ENCODE peak calls at places on chromosomes 16 and 17, in nine cellular contexts. One of them, this sample, is unnamed. For H3K4me1, the result is how much of the 10 kb centered on the place peaks cover.

GRCh38 chr17:7114875-7115614 is 423 bp upstream of the ASGR2 start:
- DNase-seq in sigmoid colon: no peak
- DNase-seq in iPS DF 6.9: no peak
- DNase-seq in neuronal stem cell: no peak
- DNase-seq in heart left ventricle: peak
- DNase-seq in cardiac muscle cell: peak
- DNase-seq in CD8-positive, alpha-beta memory T cell: no peak
- DNase-seq in GM23338: no peak
- DNase-seq in adrenal gland: no peak
- DNase-seq in this sample: peak

GRCh38 chr17:48002920-48003685 is 32.2 kb downstream of the CDK5RAP3 start:
- DNase-seq in sigmoid colon: no peak
- DNase-seq in iPS DF 6.9: no peak
- DNase-seq in neuronal stem cell: no peak
- DNase-seq in heart left ventricle: peak
- DNase-seq in cardiac muscle cell: no peak
- DNase-seq in CD8-positive, alpha-beta memory T cell: no peak
- DNase-seq in GM23338: peak
- DNase-seq in adrenal gland: no peak
- DNase-seq in this sample: no peak

GRCh38 chr16:4477966-4478365 is 1.8 kb downstream of the HMOX2 start:
- DNase-seq in sigmoid colon: no peak
- DNase-seq in iPS DF 6.9: no peak
- DNase-seq in neuronal stem cell: no peak
- DNase-seq in heart left ventricle: no peak
- DNase-seq in cardiac muscle cell: peak
- DNase-seq in CD8-positive, alpha-beta memory T cell: no peak
- DNase-seq in GM23338: peak
- DNase-seq in adrenal gland: no peak
- DNase-seq in this sample: no peak

GRCh38 chr17:74531231-74531761 is at the start of gene CD300LB:
- DNase-seq in sigmoid colon: peak
- DNase-seq in iPS DF 6.9: no peak
- DNase-seq in neuronal stem cell: no peak
- DNase-seq in heart left ventricle: no peak
- DNase-seq in cardiac muscle cell: no peak
- DNase-seq in CD8-positive, alpha-beta memory T cell: no peak
- DNase-seq in GM23338: no peak
- DNase-seq in adrenal gland: peak
- DNase-seq in this sample: no peak

GRCh38 chr17:808003-808294 is 25.8 kb downstream of the MRM3 start:
- DNase-seq in sigmoid colon: no peak
- DNase-seq in iPS DF 6.9: no peak
- DNase-seq in neuronal stem cell: no peak
- DNase-seq in heart left ventricle: no peak
- DNase-seq in cardiac muscle cell: no peak
- DNase-seq in CD8-positive, alpha-beta memory T cell: no peak
- DNase-seq in GM23338: no peak
- DNase-seq in adrenal gland: no peak
- DNase-seq in this sample: no peak

GRCh38 chr16:70804153-70804728 is 3.3 kb upstream of the VAC14 start:
- DNase-seq in sigmoid colon: no peak
- DNase-seq in iPS DF 6.9: no peak
- DNase-seq in neuronal stem cell: no peak
- DNase-seq in heart left ventricle: no peak
- DNase-seq in cardiac muscle cell: peak
- DNase-seq in CD8-positive, alpha-beta memory T cell: no peak
- DNase-seq in GM23338: no peak
- DNase-seq in adrenal gland: no peak
- DNase-seq in this sample: no peak

GRCh38 chr16:78607465-78607864 is 508.0 kb downstream of the WWOX start:
- DNase-seq in sigmoid colon: no peak
- DNase-seq in iPS DF 6.9: no peak
- DNase-seq in neuronal stem cell: no peak
- DNase-seq in heart left ventricle: no peak
- DNase-seq in cardiac muscle cell: peak
- DNase-seq in CD8-positive, alpha-beta memory T cell: no peak
- DNase-seq in GM23338: no peak
- DNase-seq in adrenal gland: no peak
- DNase-seq in this sample: no peak

GRCh38 chr17:55426851-55427586 is 5.4 kb upstream of the MMD start:
- DNase-seq in sigmoid colon: no peak
- DNase-seq in iPS DF 6.9: no peak
- DNase-seq in neuronal stem cell: no peak
- DNase-seq in heart left ventricle: no peak
- DNase-seq in cardiac muscle cell: peak
- DNase-seq in CD8-positive, alpha-beta memory T cell: no peak
- DNase-seq in GM23338: no peak
- DNase-seq in adrenal gland: no peak
- DNase-seq in this sample: no peak

GRCh38 chr16:81401035-81401950 is 43.3 kb upstream of the CMIP start:
- DNase-seq in sigmoid colon: peak
- DNase-seq in iPS DF 6.9: no peak
- DNase-seq in neuronal stem cell: no peak
- DNase-seq in heart left ventricle: no peak
- DNase-seq in cardiac muscle cell: peak
- DNase-seq in CD8-positive, alpha-beta memory T cell: no peak
- DNase-seq in GM23338: no peak
- DNase-seq in adrenal gland: peak
- DNase-seq in this sample: no peak

GRCh38 chr17:32475258-32475657 is 11.5 kb upstream of the CDK5R1 start:
- DNase-seq in sigmoid colon: no peak
- DNase-seq in iPS DF 6.9: no peak
- DNase-seq in neuronal stem cell: no peak
- DNase-seq in heart left ventricle: no peak
- DNase-seq in cardiac muscle cell: no peak
- DNase-seq in CD8-positive, alpha-beta memory T cell: no peak
- DNase-seq in GM23338: no peak
- DNase-seq in adrenal gland: no peak
- DNase-seq in this sample: no peak

GRCh38 chr16:2432286-2432685 is 3.0 kb downstream of the CCNF start:
- DNase-seq in sigmoid colon: no peak
- DNase-seq in iPS DF 6.9: no peak
- DNase-seq in neuronal stem cell: no peak
- DNase-seq in heart left ventricle: no peak
- DNase-seq in cardiac muscle cell: no peak
- DNase-seq in CD8-positive, alpha-beta memory T cell: peak
- DNase-seq in GM23338: no peak
- DNase-seq in adrenal gland: no peak
- DNase-seq in this sample: no peak

GRCh38 chr16:6122401-6122800 is 1024.8 kb upstream of the EEF2KMT start:
- DNase-seq in sigmoid colon: no peak
- DNase-seq in iPS DF 6.9: no peak
- DNase-seq in neuronal stem cell: peak
- DNase-seq in heart left ventricle: no peak
- DNase-seq in cardiac muscle cell: no peak
- DNase-seq in CD8-positive, alpha-beta memory T cell: no peak
- DNase-seq in GM23338: no peak
- DNase-seq in adrenal gland: no peak
- DNase-seq in this sample: no peak

GRCh38 chr17:7809086-7809790 is 24.8 kb upstream of the KDM6B start:
- DNase-seq in sigmoid colon: no peak
- DNase-seq in iPS DF 6.9: no peak
- DNase-seq in neuronal stem cell: no peak
- DNase-seq in heart left ventricle: no peak
- DNase-seq in cardiac muscle cell: no peak
- DNase-seq in CD8-positive, alpha-beta memory T cell: no peak
- DNase-seq in GM23338: no peak
- DNase-seq in adrenal gland: no peak
- DNase-seq in this sample: no peak

GRCh38 chr17:82285141-82285540 is 11.6 kb upstream of the CSNK1D start:
- DNase-seq in sigmoid colon: no peak
- DNase-seq in iPS DF 6.9: no peak
- DNase-seq in neuronal stem cell: no peak
- DNase-seq in heart left ventricle: no peak
- DNase-seq in cardiac muscle cell: no peak
- DNase-seq in CD8-positive, alpha-beta memory T cell: no peak
- DNase-seq in GM23338: no peak
- DNase-seq in adrenal gland: no peak
- DNase-seq in this sample: no peak
- H3K4me1 ChIP-seq in sigmoid colon: under half
- H3K4me1 ChIP-seq in iPS DF 6.9: under half
- H3K4me1 ChIP-seq in neuronal stem cell: under half
- H3K4me1 ChIP-seq in heart left ventricle: under half
- H3K4me1 ChIP-seq in cardiac muscle cell: under half
- H3K4me1 ChIP-seq in CD8-positive, alpha-beta memory T cell: under half
- H3K4me1 ChIP-seq in GM23338: under half
- H3K4me1 ChIP-seq in adrenal gland: under half
- H3K4me1 ChIP-seq in this sample: under half

DNA sequence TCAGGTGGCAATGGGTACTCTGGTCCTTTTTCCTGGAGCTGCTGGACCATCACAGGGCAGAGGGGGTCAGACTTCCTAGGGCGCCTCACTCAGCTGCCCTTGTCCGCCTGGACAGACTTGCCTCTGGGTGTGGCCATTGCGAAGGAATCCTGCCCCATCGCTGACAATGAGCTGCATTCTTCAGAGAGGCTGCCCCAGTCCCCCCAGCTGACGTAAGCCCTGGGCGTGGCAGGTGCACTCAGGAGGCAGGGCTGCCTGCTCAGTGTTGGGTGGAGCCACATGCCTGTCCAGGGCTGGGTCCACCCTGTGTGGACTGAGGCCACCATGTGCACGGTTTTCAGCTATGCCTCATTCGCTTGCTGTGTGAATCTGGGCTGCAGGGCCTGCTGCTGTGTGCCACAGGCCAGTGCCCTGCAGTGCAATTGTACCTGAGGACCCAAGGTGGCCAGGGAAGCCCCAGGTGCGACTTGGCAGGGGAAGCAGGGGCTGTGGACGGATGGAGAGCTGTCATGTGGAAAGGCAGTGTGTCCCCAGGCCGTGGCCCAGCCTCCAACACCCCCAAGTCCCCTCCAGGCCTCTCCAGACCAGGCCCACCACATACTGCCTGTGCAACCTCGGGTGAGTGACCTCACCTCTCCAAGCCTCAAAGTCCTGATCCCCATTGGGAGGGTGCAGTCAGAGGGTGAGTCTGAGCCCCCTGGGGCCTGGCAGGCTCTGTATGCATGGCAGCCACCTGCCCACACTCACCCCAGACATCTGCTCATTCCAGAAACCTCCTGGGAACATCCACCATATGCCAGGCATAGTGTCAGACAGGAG is 14.0 kb upstream of the MPRIP start:
- DNase-seq in sigmoid colon: peak
- DNase-seq in iPS DF 6.9: no peak
- DNase-seq in neuronal stem cell: peak
- DNase-seq in heart left ventricle: peak
- DNase-seq in cardiac muscle cell: peak
- DNase-seq in CD8-positive, alpha-beta memory T cell: no peak
- DNase-seq in GM23338: peak
- DNase-seq in adrenal gland: peak
- DNase-seq in this sample: peak
- H3K4me1 ChIP-seq in sigmoid colon: under half
- H3K4me1 ChIP-seq in iPS DF 6.9: under half
- H3K4me1 ChIP-seq in neuronal stem cell: under half
- H3K4me1 ChIP-seq in heart left ventricle: under half
- H3K4me1 ChIP-seq in cardiac muscle cell: under half
- H3K4me1 ChIP-seq in CD8-positive, alpha-beta memory T cell: under half
- H3K4me1 ChIP-seq in GM23338: under half
- H3K4me1 ChIP-seq in adrenal gland: under half
- H3K4me1 ChIP-seq in this sample: under half

DNA sequence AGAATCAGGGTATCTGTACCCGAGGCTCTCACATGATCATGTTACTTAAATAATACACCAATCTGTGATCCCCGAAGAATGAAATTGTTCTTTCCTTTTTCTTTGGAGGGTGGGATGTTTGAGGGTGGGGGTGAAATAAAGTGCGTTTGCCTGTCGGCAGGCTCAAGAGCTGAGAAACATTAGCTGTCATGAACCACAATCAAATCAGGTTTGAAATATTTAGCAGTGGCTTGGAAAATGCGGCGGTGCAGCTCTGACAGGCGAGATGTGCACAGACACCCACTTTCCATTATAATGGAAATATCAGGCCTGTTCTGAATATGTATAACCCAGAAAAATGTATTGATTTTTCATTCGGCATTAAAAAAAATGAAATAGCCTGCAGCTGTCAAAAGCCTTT is 212.9 kb downstream of the ZFHX3 start:
- DNase-seq in sigmoid colon: no peak
- DNase-seq in iPS DF 6.9: no peak
- DNase-seq in neuronal stem cell: no peak
- DNase-seq in heart left ventricle: no peak
- DNase-seq in cardiac muscle cell: no peak
- DNase-seq in CD8-positive, alpha-beta memory T cell: no peak
- DNase-seq in GM23338: no peak
- DNase-seq in adrenal gland: no peak
- DNase-seq in this sample: no peak
- H3K4me1 ChIP-seq in sigmoid colon: under half
- H3K4me1 ChIP-seq in iPS DF 6.9: under half
- H3K4me1 ChIP-seq in neuronal stem cell: under half
- H3K4me1 ChIP-seq in heart left ventricle: under half
- H3K4me1 ChIP-seq in cardiac muscle cell: under half
- H3K4me1 ChIP-seq in CD8-positive, alpha-beta memory T cell: under half
- H3K4me1 ChIP-seq in GM23338: under half
- H3K4me1 ChIP-seq in adrenal gland: under half
- H3K4me1 ChIP-seq in this sample: under half

GRCh38 chr17:60160829-60161501 is 11.2 kb downstream of the CA4 start:
- DNase-seq in sigmoid colon: no peak
- DNase-seq in iPS DF 6.9: no peak
- DNase-seq in neuronal stem cell: no peak
- DNase-seq in heart left ventricle: no peak
- DNase-seq in cardiac muscle cell: no peak
- DNase-seq in CD8-positive, alpha-beta memory T cell: no peak
- DNase-seq in GM23338: peak
- DNase-seq in adrenal gland: no peak
- DNase-seq in this sample: peak

GRCh38 chr17:60157487-60158040 is 7.8 kb downstream of the CA4 start:
- DNase-seq in sigmoid colon: no peak
- DNase-seq in iPS DF 6.9: no peak
- DNase-seq in neuronal stem cell: no peak
- DNase-seq in heart left ventricle: no peak
- DNase-seq in cardiac muscle cell: no peak
- DNase-seq in CD8-positive, alpha-beta memory T cell: no peak
- DNase-seq in GM23338: peak
- DNase-seq in adrenal gland: no peak
- DNase-seq in this sample: no peak

GRCh38 chr17:60158751-60159478 is 9.1 kb downstream of the CA4 start:
- DNase-seq in sigmoid colon: no peak
- DNase-seq in iPS DF 6.9: no peak
- DNase-seq in neuronal stem cell: no peak
- DNase-seq in heart left ventricle: no peak
- DNase-seq in cardiac muscle cell: peak
- DNase-seq in CD8-positive, alpha-beta memory T cell: no peak
- DNase-seq in GM23338: peak
- DNase-seq in adrenal gland: no peak
- DNase-seq in this sample: no peak

GRCh38 chr17:60161598-60162330 is 12.0 kb downstream of the CA4 start:
- DNase-seq in sigmoid colon: no peak
- DNase-seq in iPS DF 6.9: no peak
- DNase-seq in neuronal stem cell: no peak
- DNase-seq in heart left ventricle: no peak
- DNase-seq in cardiac muscle cell: no peak
- DNase-seq in CD8-positive, alpha-beta memory T cell: no peak
- DNase-seq in GM23338: peak
- DNase-seq in adrenal gland: no peak
- DNase-seq in this sample: no peak

DNA sequence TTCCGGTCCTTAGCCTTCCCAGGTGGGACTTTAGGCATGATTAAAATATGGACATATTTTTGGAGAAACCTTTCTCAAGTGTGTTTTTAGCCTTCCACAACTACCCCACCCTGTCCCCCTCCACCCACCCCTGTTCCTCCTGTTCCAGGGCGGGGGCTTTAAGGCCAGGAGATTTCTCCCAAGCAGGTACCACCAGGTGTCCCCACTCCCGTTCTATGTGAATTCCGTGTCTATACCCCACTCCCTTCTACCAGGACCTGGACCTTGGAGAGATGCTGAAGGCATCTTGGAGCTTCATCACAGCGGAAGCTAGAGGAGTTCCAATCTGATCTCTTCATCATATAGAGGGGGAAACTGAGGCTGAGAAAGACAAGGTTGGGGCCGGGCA is 9.7 kb downstream of the CA4 start:
- DNase-seq in sigmoid colon: no peak
- DNase-seq in iPS DF 6.9: no peak
- DNase-seq in neuronal stem cell: no peak
- DNase-seq in heart left ventricle: no peak
- DNase-seq in cardiac muscle cell: no peak
- DNase-seq in CD8-positive, alpha-beta memory T cell: no peak
- DNase-seq in GM23338: no peak
- DNase-seq in adrenal gland: no peak
- DNase-seq in this sample: no peak
- H3K4me1 ChIP-seq in sigmoid colon: under half
- H3K4me1 ChIP-seq in iPS DF 6.9: under half
- H3K4me1 ChIP-seq in neuronal stem cell: under half
- H3K4me1 ChIP-seq in heart left ventricle: half or more
- H3K4me1 ChIP-seq in cardiac muscle cell: under half
- H3K4me1 ChIP-seq in CD8-positive, alpha-beta memory T cell: under half
- H3K4me1 ChIP-seq in GM23338: half or more
- H3K4me1 ChIP-seq in adrenal gland: under half
- H3K4me1 ChIP-seq in this sample: under half

This sample was measured in Caco-2.